ENCODE peak calls at places on chromosomes 13 and 19, in four cellular contexts. B is ovary, E is choroid plexus epithelial cell, F is heart right ventricle. K is an unnamed sample.

GRCh38 chr19:19514215-19514633 is 1.1 kb downstream of the TSSK6 start:
- DNase-seq in E (peak; percentile 75), F (peak; percentile 93), B (peak; percentile 80), K (no peak)

GRCh38 chr13:49373699-49374098 is 70.2 kb downstream of the CAB39L start:
- DNase-seq in F (no peak), E (peak; percentile 55), B (no peak), K (no peak)

GRCh38 chr19:15194938-15195337 is 5.9 kb downstream of the NOTCH3 start:
- DNase-seq in B (no peak), F (no peak), E (no peak), K (no peak)

GRCh38 chr19:10135551-10136334 is 16.0 kb upstream of the EIF3G start:
- DNase-seq in E (no peak), F (no peak), B (no peak), K (no peak)

GRCh38 chr13:85742355-85742754 is 56.9 kb downstream of the SLITRK6 start:
- DNase-seq in F (no peak), B (no peak), E (no peak), K (no peak)

GRCh38 chr19:50720921-50721291 is 1.3 kb upstream of the SHANK1 start:
- DNase-seq in B (no peak), F (no peak), E (no peak), K (peak; percentile 77)

GRCh38 chr13:28755546-28755870 is 36.7 kb upstream of the SLC46A3 start:
- DNase-seq in E (no peak), F (no peak), B (no peak), K (no peak)

GRCh38 chr13:93296584-93296983 is 70.0 kb downstream of the GPC6 start:
- DNase-seq in F (no peak), E (no peak), B (no peak), K (no peak)

GRCh38 chr19:55369651-55370304 is 485 bp downstream of the IL11 start:
- DNase-seq in F (no peak), B (no peak), E (peak; percentile 72), K (no peak)

GRCh38 chr19:15463865-15464371 is 426 bp downstream of the RASAL3 start:
- DNase-seq in F (no peak), B (no peak), E (no peak), K (peak; percentile 88)

GRCh38 chr19:3550947-3551807 is 6.2 kb downstream of the MFSD12 start:
- DNase-seq in E (no peak), F (no peak), B (no peak), K (no peak)

GRCh38 chr19:38693380-38694223 is 46.2 kb downstream of the ACTN4 start:
- DNase-seq in F (no peak), B (no peak), E (peak; percentile 76), K (peak; percentile 65)

GRCh38 chr13:98778749-98779148 is 26.3 kb upstream of the SLC15A1 start:
- DNase-seq in E (peak; percentile 70), B (no peak), F (no peak), K (no peak)

GRCh38 chr13:112849500-112849899 is 119.5 kb upstream of the MCF2L start:
- DNase-seq in E (peak; percentile 27), F (no peak), B (no peak), K (peak; percentile 75)

GRCh38 chr19:47996230-47996727 is 1.8 kb downstream of the ELSPBP1 start:
- DNase-seq in E (no peak), B (no peak), F (no peak), K (no peak)

GRCh38 chr13:98478134-98479129 is 98.5 kb downstream of the STK24 start:
- DNase-seq in F (no peak), B (no peak), E (peak; percentile 30), K (no peak)

GRCh38 chr13:24618219-24618955 is 61.8 kb upstream of the ATP12A start:
- DNase-seq in F (no peak), E (no peak), B (no peak), K (peak; percentile 72)

GRCh38 chr19:42114412-42114811 is 17.8 kb downstream of the POU2F2 start:
- DNase-seq in B (no peak), F (no peak), E (peak; percentile 26), K (no peak)

DNA sequence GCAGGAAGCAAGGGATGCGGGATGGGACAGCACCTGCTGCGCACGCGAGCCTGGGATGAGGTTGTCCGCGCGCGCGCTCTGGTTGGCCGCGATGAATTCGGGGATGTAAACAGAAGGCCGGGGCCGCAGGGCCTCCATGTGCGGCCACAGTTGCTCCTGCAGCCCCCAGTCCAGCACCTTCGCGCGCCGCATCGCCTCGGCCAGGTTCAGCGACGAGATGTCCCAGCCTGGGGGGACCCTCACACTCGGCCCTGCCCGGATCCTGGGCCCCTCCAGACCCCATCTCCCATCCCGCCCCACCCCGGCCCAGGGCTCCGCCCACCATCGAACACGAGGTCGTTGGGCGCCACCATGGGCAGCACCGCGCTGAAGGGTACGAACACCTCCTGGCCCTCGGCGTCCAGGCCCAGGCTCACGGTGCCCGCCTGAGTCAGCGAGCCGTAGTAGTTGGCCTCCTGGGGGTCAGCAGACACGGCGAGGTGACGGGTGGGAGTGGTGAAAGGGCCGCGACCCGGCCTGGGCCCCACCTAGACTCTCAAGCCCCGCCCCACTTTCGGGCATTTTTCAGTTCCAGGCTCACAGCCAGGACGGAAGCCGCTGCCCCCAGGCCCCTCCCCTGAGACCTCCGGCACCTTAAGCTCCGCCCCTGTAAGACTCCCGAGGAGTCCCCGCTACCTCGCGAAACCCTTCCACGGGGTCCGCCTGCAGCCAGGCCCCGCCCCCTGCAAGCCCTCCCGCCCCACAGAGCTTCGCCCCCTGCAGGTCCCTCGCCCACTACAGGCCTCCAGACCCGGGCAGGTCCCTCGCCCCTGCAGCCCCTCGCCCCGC is 1.1 kb downstream of the ISYNA1 start:
- DNase-seq in F (peak; percentile 84), E (peak; percentile 95), B (peak; percentile 92), K (peak; percentile 79)
- H3K4me3 ChIP-seq in F (peak overlapping the region; percentile 80), E (peak overlapping the region; percentile 81), B (peak overlapping the region; percentile 68), K (peak overlapping the region; percentile 54)

GRCh38 chr13:20973886-20974285 is 71.3 kb upstream of the XPO4 start:
- DNase-seq in F (no peak), B (no peak), E (no peak), K (no peak)
- H3K4me3 ChIP-seq in F (no peak overlapping the region), B (no peak overlapping the region), E (no peak overlapping the region), K (no peak overlapping the region)

GRCh38 chr19:13189600-13189999 is 39.4 kb downstream of the IER2 start:
- DNase-seq in F (no peak), E (peak; percentile 21), B (no peak), K (no peak)

GRCh38 chr19:13181747-13182388 is 31.7 kb downstream of the IER2 start:
- DNase-seq in F (peak; percentile 77), E (peak; percentile 46), B (peak; percentile 73), K (no peak)

GRCh38 chr19:13190781-13191540 is 40.8 kb downstream of the IER2 start:
- DNase-seq in E (no peak), F (no peak), B (no peak), K (no peak)

GRCh38 chr19:13187419-13187818 is 37.2 kb downstream of the IER2 start:
- DNase-seq in F (no peak), E (no peak), B (no peak), K (no peak)
- H3K4me3 ChIP-seq in F (no peak overlapping the region), E (no peak overlapping the region), B (no peak overlapping the region), K (no peak overlapping the region)

GRCh38 chr19:35960432-35960972 is 24.3 kb downstream of the LRFN3 start:
- DNase-seq in E (no peak), F (no peak), B (no peak), K (no peak)

GRCh38 chr19:35959968-35960320 is 23.8 kb downstream of the LRFN3 start:
- DNase-seq in F (no peak), B (no peak), E (no peak), K (no peak)

GRCh38 chr19:35955881-35956634 is 19.9 kb downstream of the LRFN3 start:
- DNase-seq in B (no peak), E (no peak), F (no peak), K (no peak)

GRCh38 chr19:35958660-35959039 is 22.5 kb downstream of the LRFN3 start:
- DNase-seq in E (no peak), F (no peak), B (no peak), K (no peak)

GRCh38 chr19:35959040-35959967 is 23.1 kb downstream of the LRFN3 start:
- DNase-seq in E (no peak), B (no peak), F (peak; percentile 49), K (no peak)
- H3K4me3 ChIP-seq in E (no peak overlapping the region), B (no peak overlapping the region), F (no peak overlapping the region), K (no peak overlapping the region)

GRCh38 chr19:46697142-46697960 is 19.6 kb downstream of the PRKD2 start:
- DNase-seq in F (peak; percentile 87), E (peak; percentile 85), B (peak; percentile 96), K (no peak)
- H3K4me3 ChIP-seq in F (peak overlapping the region; percentile 0), E (peak overlapping the region; percentile 45), B (peak overlapping the region; percentile 16), K (no peak overlapping the region)

GRCh38 chr19:46412034-46412982 is 1.1 kb downstream of the CCDC8 start:
- DNase-seq in E (no peak), B (peak; percentile 50), F (no peak), K (no peak)

GRCh38 chr19:46412983-46413261 is 442 bp downstream of the CCDC8 start:
- DNase-seq in F (no peak), B (no peak), E (peak; percentile 48), K (no peak)

GRCh38 chr19:46410205-46411087 is 2.9 kb downstream of the CCDC8 start:
- DNase-seq in B (no peak), E (no peak), F (no peak), K (no peak)

GRCh38 chr19:46413262-46414031 is at the start of gene CCDC8:
- DNase-seq in B (peak; percentile 96), E (peak; percentile 98), F (peak; percentile 86), K (no peak)

GRCh38 chr19:46411088-46412033 is 2.0 kb downstream of the CCDC8 start:
- DNase-seq in E (no peak), B (no peak), F (no peak), K (no peak)
- H3K4me3 ChIP-seq in E (peak overlapping the region; percentile 76), B (peak overlapping the region; percentile 64), F (peak overlapping the region; percentile 65), K (no peak overlapping the region)